ENCODE peak calls at places on chromosomes 5 and 9, in six cellular contexts. One of them, this sample, is unnamed.

GRCh38 chr9:84804948-84805694 is 135.6 kb downstream of the NTRK2 start:
- DNase-seq in H9: no peak
- DNase-seq in tibial artery: no peak
- DNase-seq in progenitor cell of endocrine pancreas: no peak
- DNase-seq in foreskin fibroblast: no peak
- DNase-seq in ovary: no peak
- DNase-seq in this sample: no peak

GRCh38 chr9:94643176-94643575 is 3.9 kb upstream of the FBP1 start:
- DNase-seq in H9: no peak
- DNase-seq in tibial artery: no peak
- DNase-seq in progenitor cell of endocrine pancreas: no peak
- DNase-seq in foreskin fibroblast: no peak
- DNase-seq in ovary: no peak
- DNase-seq in this sample: no peak

GRCh38 chr5:10760033-10760975 is 730 bp downstream of the DAP start:
- DNase-seq in H9: no peak
- DNase-seq in tibial artery: peak
- DNase-seq in progenitor cell of endocrine pancreas: no peak
- DNase-seq in foreskin fibroblast: peak
- DNase-seq in ovary: peak
- DNase-seq in this sample: no peak

GRCh38 chr9:35028341-35028740 is 38.8 kb downstream of the DNAJB5 start:
- DNase-seq in H9: no peak
- DNase-seq in tibial artery: no peak
- DNase-seq in progenitor cell of endocrine pancreas: no peak
- DNase-seq in foreskin fibroblast: no peak
- DNase-seq in ovary: no peak
- DNase-seq in this sample: no peak

GRCh38 chr5:96968074-96968473 is 32.2 kb downstream of the LNPEP start:
- DNase-seq in H9: no peak
- DNase-seq in tibial artery: no peak
- DNase-seq in progenitor cell of endocrine pancreas: no peak
- DNase-seq in foreskin fibroblast: no peak
- DNase-seq in ovary: no peak
- DNase-seq in this sample: no peak

GRCh38 chr9:109179801-109180523 is 12.9 kb upstream of the FRRS1L start:
- DNase-seq in H9: no peak
- DNase-seq in tibial artery: no peak
- DNase-seq in progenitor cell of endocrine pancreas: no peak
- DNase-seq in foreskin fibroblast: no peak
- DNase-seq in ovary: no peak
- DNase-seq in this sample: no peak

GRCh38 chr9:82949203-82949602 is 113.7 kb downstream of the RASEF start:
- DNase-seq in H9: no peak
- DNase-seq in tibial artery: no peak
- DNase-seq in progenitor cell of endocrine pancreas: no peak
- DNase-seq in foreskin fibroblast: no peak
- DNase-seq in ovary: no peak
- DNase-seq in this sample: no peak

GRCh38 chr5:181131514-181131913 is 545 bp upstream of the OR2V1 start:
- DNase-seq in H9: no peak
- DNase-seq in tibial artery: no peak
- DNase-seq in progenitor cell of endocrine pancreas: no peak
- DNase-seq in foreskin fibroblast: no peak
- DNase-seq in ovary: no peak
- DNase-seq in this sample: no peak

GRCh38 chr5:69206528-69207190 is 17.3 kb downstream of the CENPH start:
- DNase-seq in H9: no peak
- DNase-seq in tibial artery: no peak
- DNase-seq in progenitor cell of endocrine pancreas: no peak
- DNase-seq in foreskin fibroblast: no peak
- DNase-seq in ovary: no peak
- DNase-seq in this sample: no peak

GRCh38 chr5:85893996-85894395 is 723.7 kb upstream of the COX7C start:
- DNase-seq in H9: no peak
- DNase-seq in tibial artery: no peak
- DNase-seq in progenitor cell of endocrine pancreas: no peak
- DNase-seq in foreskin fibroblast: no peak
- DNase-seq in ovary: no peak
- DNase-seq in this sample: no peak

GRCh38 chr5:42874621-42875198 is 63.0 kb upstream of the SELENOP start:
- DNase-seq in H9: no peak
- DNase-seq in tibial artery: no peak
- DNase-seq in progenitor cell of endocrine pancreas: no peak
- DNase-seq in foreskin fibroblast: no peak
- DNase-seq in ovary: no peak
- DNase-seq in this sample: no peak

GRCh38 chr5:113660848-113661247 is 147.4 kb downstream of the YTHDC2 start:
- DNase-seq in H9: no peak
- DNase-seq in tibial artery: no peak
- DNase-seq in progenitor cell of endocrine pancreas: no peak
- DNase-seq in foreskin fibroblast: no peak
- DNase-seq in ovary: no peak
- DNase-seq in this sample: no peak

GRCh38 chr9:128558431-128559310 is 6.3 kb downstream of the SPTAN1 start:
- DNase-seq in H9: no peak
- DNase-seq in tibial artery: peak
- DNase-seq in progenitor cell of endocrine pancreas: no peak
- DNase-seq in foreskin fibroblast: peak
- DNase-seq in ovary: peak
- DNase-seq in this sample: no peak

GRCh38 chr5:154475613-154476342 is 2.2 kb downstream of the HAND1 start:
- DNase-seq in H9: peak
- DNase-seq in tibial artery: no peak
- DNase-seq in progenitor cell of endocrine pancreas: no peak
- DNase-seq in foreskin fibroblast: no peak
- DNase-seq in ovary: no peak
- DNase-seq in this sample: no peak

GRCh38 chr9:110030632-110031031 is 177.3 kb downstream of the C9orf152 start:
- DNase-seq in H9: no peak
- DNase-seq in tibial artery: no peak
- DNase-seq in progenitor cell of endocrine pancreas: no peak
- DNase-seq in foreskin fibroblast: peak
- DNase-seq in ovary: no peak
- DNase-seq in this sample: no peak

GRCh38 chr5:172144291-172144815 is 43.7 kb downstream of the STK10 start:
- DNase-seq in H9: no peak
- DNase-seq in tibial artery: no peak
- DNase-seq in progenitor cell of endocrine pancreas: no peak
- DNase-seq in foreskin fibroblast: no peak
- DNase-seq in ovary: no peak
- DNase-seq in this sample: no peak

GRCh38 chr9:87350915-87351314 is 146.8 kb upstream of the DAPK1 start:
- DNase-seq in H9: no peak
- DNase-seq in tibial artery: no peak
- DNase-seq in progenitor cell of endocrine pancreas: no peak
- DNase-seq in foreskin fibroblast: no peak
- DNase-seq in ovary: no peak
- DNase-seq in this sample: no peak

GRCh38 chr5:114782217-114782616 is 387.5 kb downstream of the TRIM36 start:
- DNase-seq in H9: no peak
- DNase-seq in tibial artery: no peak
- DNase-seq in progenitor cell of endocrine pancreas: no peak
- DNase-seq in foreskin fibroblast: no peak
- DNase-seq in ovary: no peak
- DNase-seq in this sample: no peak

GRCh38 chr9:129225815-129226214 is 47.8 kb upstream of the IER5L start:
- DNase-seq in H9: peak
- DNase-seq in tibial artery: no peak
- DNase-seq in progenitor cell of endocrine pancreas: no peak
- DNase-seq in foreskin fibroblast: peak
- DNase-seq in ovary: peak
- DNase-seq in this sample: peak

GRCh38 chr5:123174916-123175481 is 86.0 kb downstream of the PRDM6 start:
- DNase-seq in H9: no peak
- DNase-seq in tibial artery: no peak
- DNase-seq in progenitor cell of endocrine pancreas: no peak
- DNase-seq in foreskin fibroblast: no peak
- DNase-seq in ovary: no peak
- DNase-seq in this sample: no peak
- TF ChIP-seq CTCF in H9: peak
- TF ChIP-seq CTCF in tibial artery: no peak
- TF ChIP-seq CTCF in progenitor cell of endocrine pancreas: no peak
- TF ChIP-seq CTCF in foreskin fibroblast: no peak
- TF ChIP-seq CTCF in ovary: no peak
- TF ChIP-seq CTCF in this sample: no peak

GRCh38 chr9:71607571-71607970 is 160.7 kb downstream of the CEMIP2 start:
- DNase-seq in H9: no peak
- DNase-seq in tibial artery: peak
- DNase-seq in progenitor cell of endocrine pancreas: no peak
- DNase-seq in foreskin fibroblast: no peak
- DNase-seq in ovary: peak
- DNase-seq in this sample: peak

GRCh38 chr9:71608021-71608420 is 160.3 kb downstream of the CEMIP2 start:
- DNase-seq in H9: no peak
- DNase-seq in tibial artery: no peak
- DNase-seq in progenitor cell of endocrine pancreas: no peak
- DNase-seq in foreskin fibroblast: no peak
- DNase-seq in ovary: no peak
- DNase-seq in this sample: no peak

GRCh38 chr9:71602652-71603051 is 165.7 kb downstream of the CEMIP2 start:
- DNase-seq in H9: no peak
- DNase-seq in tibial artery: no peak
- DNase-seq in progenitor cell of endocrine pancreas: no peak
- DNase-seq in foreskin fibroblast: no peak
- DNase-seq in ovary: no peak
- DNase-seq in this sample: no peak

GRCh38 chr9:71608825-71609452 is 159.4 kb downstream of the CEMIP2 start:
- DNase-seq in H9: peak
- DNase-seq in tibial artery: no peak
- DNase-seq in progenitor cell of endocrine pancreas: no peak
- DNase-seq in foreskin fibroblast: no peak
- DNase-seq in ovary: no peak
- DNase-seq in this sample: no peak

DNA sequence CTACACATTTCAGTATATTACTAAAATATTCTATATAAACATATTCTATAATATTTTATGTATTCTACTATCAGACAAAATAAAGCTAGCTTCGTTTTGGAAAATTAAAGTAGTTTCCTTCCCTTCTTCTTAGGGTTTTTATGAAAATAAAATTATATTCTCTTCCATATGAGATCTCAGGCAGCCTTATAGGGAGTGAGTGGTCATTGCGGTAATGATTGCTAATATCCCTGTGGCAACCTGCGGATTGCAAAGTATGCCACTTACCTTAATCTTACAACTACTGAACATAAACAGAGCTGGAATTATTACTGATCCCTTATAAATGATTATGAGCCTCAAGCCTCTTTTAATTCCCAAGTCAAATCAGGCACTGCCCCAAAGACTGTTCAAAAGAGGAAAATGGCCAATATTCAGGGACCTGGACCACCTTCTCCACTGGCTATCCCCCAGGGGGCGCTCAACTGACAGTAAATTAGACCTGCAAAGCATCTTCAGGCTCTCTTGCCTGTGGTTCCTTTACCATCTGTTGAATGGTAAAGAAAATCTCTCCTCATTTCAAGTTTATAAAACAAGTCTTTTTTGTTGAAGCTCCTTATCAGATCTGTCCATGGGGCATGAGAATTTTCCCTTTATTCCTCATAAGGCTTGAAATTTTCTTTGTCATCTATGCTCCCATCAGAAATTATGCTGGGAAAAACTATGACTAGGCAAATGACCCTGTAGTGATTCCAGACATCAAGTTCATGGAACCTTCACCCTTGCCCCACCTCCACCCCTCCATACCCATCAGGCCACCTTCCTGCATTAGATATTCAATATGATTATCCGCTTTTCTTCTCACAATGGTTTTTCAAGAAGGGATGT is 163.9 kb downstream of the CEMIP2 start:
- DNase-seq in H9: peak
- DNase-seq in tibial artery: peak
- DNase-seq in progenitor cell of endocrine pancreas: peak
- DNase-seq in foreskin fibroblast: peak
- DNase-seq in ovary: peak
- DNase-seq in this sample: peak
- TF ChIP-seq CTCF in H9: peak
- TF ChIP-seq CTCF in tibial artery: peak
- TF ChIP-seq CTCF in progenitor cell of endocrine pancreas: peak
- TF ChIP-seq CTCF in foreskin fibroblast: peak
- TF ChIP-seq CTCF in ovary: peak
- TF ChIP-seq CTCF in this sample: peak

DNA sequence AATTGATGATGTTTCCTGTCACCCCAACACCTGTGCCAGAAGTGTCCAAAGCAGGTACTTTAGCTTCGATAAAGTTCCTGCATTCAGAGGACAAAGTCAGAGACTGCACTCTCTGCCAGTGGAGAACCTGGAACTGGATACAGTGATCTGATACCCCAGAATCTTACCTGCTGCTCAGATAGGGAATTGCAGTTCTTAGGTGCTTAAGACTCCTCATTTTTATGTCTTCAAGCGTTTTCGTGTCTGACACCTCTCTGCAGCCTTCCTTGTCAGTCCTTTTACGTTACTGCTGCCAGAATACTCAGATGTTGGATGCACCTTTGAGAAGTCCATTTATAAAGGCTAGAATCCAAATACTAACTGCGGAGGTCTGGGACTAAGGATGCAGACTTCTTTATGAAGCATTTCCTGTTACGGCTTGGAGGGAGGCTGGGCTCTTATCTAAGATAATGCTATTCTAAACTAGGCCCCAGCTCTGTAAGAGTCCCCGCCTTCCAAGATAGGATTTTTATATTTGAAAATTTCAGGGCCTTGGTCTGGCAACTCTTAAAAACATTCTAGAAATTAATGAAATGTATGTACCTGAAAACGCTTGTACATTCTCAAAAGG is 1.9 kb downstream of the ISOC1 start:
- DNase-seq in H9: no peak
- DNase-seq in tibial artery: no peak
- DNase-seq in progenitor cell of endocrine pancreas: no peak
- DNase-seq in foreskin fibroblast: no peak
- DNase-seq in ovary: no peak
- DNase-seq in this sample: no peak
- TF ChIP-seq CTCF in H9: peak
- TF ChIP-seq CTCF in tibial artery: no peak
- TF ChIP-seq CTCF in progenitor cell of endocrine pancreas: peak
- TF ChIP-seq CTCF in foreskin fibroblast: no peak
- TF ChIP-seq CTCF in ovary: no peak
- TF ChIP-seq CTCF in this sample: no peak

GRCh38 chr5:141363952-141364660 is at the start of gene PCDHGA5:
- DNase-seq in H9: no peak
- DNase-seq in tibial artery: no peak
- DNase-seq in progenitor cell of endocrine pancreas: no peak
- DNase-seq in foreskin fibroblast: no peak
- DNase-seq in ovary: no peak
- DNase-seq in this sample: no peak
- TF ChIP-seq CTCF in H9: no peak
- TF ChIP-seq CTCF in tibial artery: no peak
- TF ChIP-seq CTCF in progenitor cell of endocrine pancreas: no peak
- TF ChIP-seq CTCF in foreskin fibroblast: peak
- TF ChIP-seq CTCF in ovary: no peak
- TF ChIP-seq CTCF in this sample: no peak

DNA sequence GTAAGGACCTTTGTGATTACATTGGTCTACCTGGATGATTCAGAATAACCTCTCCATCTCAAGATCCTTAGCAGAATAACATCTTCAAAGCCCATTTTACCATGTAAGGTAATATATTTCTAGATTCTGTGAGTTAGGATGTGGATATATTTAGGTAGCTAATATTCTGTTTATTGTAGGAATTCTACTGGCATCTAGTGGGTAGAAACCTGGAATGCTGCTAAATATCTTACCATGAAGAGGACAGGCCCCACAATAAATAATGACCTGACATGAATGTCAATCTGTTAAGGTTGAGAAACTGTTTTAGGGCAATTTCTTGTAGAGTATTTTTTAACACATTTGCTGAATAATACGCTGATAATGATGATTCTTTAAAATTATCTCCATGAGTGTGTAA is 426.8 kb downstream of the MAN2A1 start:
- DNase-seq in H9: no peak
- DNase-seq in tibial artery: no peak
- DNase-seq in progenitor cell of endocrine pancreas: no peak
- DNase-seq in foreskin fibroblast: no peak
- DNase-seq in ovary: no peak
- DNase-seq in this sample: no peak
- TF ChIP-seq CTCF in H9: no peak
- TF ChIP-seq CTCF in tibial artery: no peak
- TF ChIP-seq CTCF in progenitor cell of endocrine pancreas: no peak
- TF ChIP-seq CTCF in foreskin fibroblast: no peak
- TF ChIP-seq CTCF in ovary: no peak
- TF ChIP-seq CTCF in this sample: no peak